ENCODE peak calls at places on chromosomes 7 and 10, in ten cellular contexts. R, Q, J, M, A, U, Z, E, W and F are unnamed samples.
A peak's percentile ranks its signal among the peaks of the same experiment; 100 is the strongest.

GRCh38 chr10:133335238-133336122 is 1.2 kb downstream of the CALY start:
- DNase-seq in J (peak; percentile 63), A (peak; percentile 70), E (peak; percentile 85), U (peak; percentile 56), R (peak; percentile 33), Q (peak; percentile 87), Z (no peak), M (peak; percentile 81), W (no peak), F (peak; percentile 13)

GRCh38 chr7:23260371-23260770 is 13.8 kb downstream of the GPNMB start:
- DNase-seq in A (no peak), J (no peak), W (no peak), Z (no peak), U (no peak), E (no peak), M (no peak), R (no peak), Q (no peak), F (no peak)

GRCh38 chr7:97001221-97001620 is 4.1 kb upstream of the DLX6 start:
- DNase-seq in U (no peak), Q (no peak), M (peak; percentile 42), E (no peak), W (no peak), A (no peak), R (no peak), J (no peak), Z (no peak), F (no peak)

GRCh38 chr7:128034830-128035229 is 3.6 kb upstream of the LRRC4 start:
- DNase-seq in E (no peak), Q (no peak), Z (no peak), A (no peak), J (no peak), U (no peak), W (no peak), R (no peak), M (no peak), F (no peak)

GRCh38 chr10:96614515-96614914 is 27.7 kb upstream of the TM9SF3 start:
- DNase-seq in Q (no peak), W (no peak), A (peak; percentile 66), M (no peak), E (no peak), R (peak; percentile 74), J (peak; percentile 16), Z (no peak), U (no peak), F (peak; percentile 65)

GRCh38 chr10:458466-458865 is 231.0 kb downstream of the DIP2C start:
- DNase-seq in W (no peak), U (no peak), Z (no peak), M (no peak), J (no peak), A (no peak), R (no peak), Q (no peak), E (peak; percentile 59), F (no peak)

GRCh38 chr10:30897045-30897444 is 134.6 kb downstream of the ZNF438 start:
- DNase-seq in J (no peak), W (no peak), Z (no peak), U (no peak), E (no peak), R (no peak), M (no peak), Q (no peak), A (no peak), F (no peak)

GRCh38 chr7:21256310-21256877 is 171.5 kb upstream of the SP4 start:
- DNase-seq in W (no peak), R (no peak), A (peak; percentile 10), Q (no peak), E (no peak), M (peak; percentile 58), Z (no peak), J (peak; percentile 6), U (no peak), F (peak; percentile 8)

GRCh38 chr10:2978111-2978510 is 89.2 kb upstream of the PFKP start:
- DNase-seq in A (no peak), E (no peak), J (peak; percentile 62), M (peak; percentile 77), U (no peak), R (no peak), Z (no peak), Q (no peak), W (no peak), F (peak; percentile 38)

GRCh38 chr10:2980791-2981360 is 86.5 kb upstream of the PFKP start:
- DNase-seq in W (no peak), Z (no peak), A (no peak), R (no peak), E (no peak), J (no peak), M (no peak), Q (no peak), U (no peak), F (peak; percentile 17)

GRCh38 chr10:2980116-2980515 is 87.2 kb upstream of the PFKP start:
- DNase-seq in J (no peak), A (no peak), M (no peak), U (no peak), W (no peak), Z (no peak), R (no peak), Q (no peak), E (no peak), F (no peak)

GRCh38 chr10:2978574-2979266 is 88.6 kb upstream of the PFKP start:
- DNase-seq in A (no peak), W (no peak), Q (no peak), U (no peak), Z (no peak), M (no peak), E (no peak), J (no peak), R (no peak), F (no peak)

DNA sequence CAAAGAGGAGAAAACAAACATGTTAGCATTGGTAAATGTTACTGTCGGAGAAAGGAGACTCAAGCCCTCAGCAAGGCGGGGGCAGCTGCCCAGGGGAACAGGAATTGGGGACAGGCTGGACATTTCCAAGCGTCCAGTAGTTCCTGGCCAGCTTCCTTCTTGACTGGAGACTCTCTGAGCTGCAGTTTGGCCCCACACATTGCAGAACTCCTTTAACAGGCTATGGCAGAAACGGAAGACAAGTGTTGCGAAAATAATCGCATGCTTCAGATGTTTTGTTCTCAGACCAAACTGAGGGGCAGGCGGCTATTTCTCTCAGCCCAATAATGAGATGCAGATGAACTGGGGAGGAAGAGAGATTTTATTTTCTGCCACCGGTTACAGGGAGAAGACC is 88.1 kb upstream of the PFKP start:
- DNase-seq in M (no peak), A (peak; percentile 21), E (no peak), W (no peak), J (no peak), Z (no peak), R (no peak), Q (no peak), U (no peak), F (no peak)
- H3K4me3 ChIP-seq in M (no peak overlapping the region), A (no peak overlapping the region), E (no peak overlapping the region), W (no peak overlapping the region), J (no peak overlapping the region), Z (no peak overlapping the region), R (no peak overlapping the region), Q (no peak overlapping the region), U (no peak overlapping the region), F (no peak overlapping the region)

DNA sequence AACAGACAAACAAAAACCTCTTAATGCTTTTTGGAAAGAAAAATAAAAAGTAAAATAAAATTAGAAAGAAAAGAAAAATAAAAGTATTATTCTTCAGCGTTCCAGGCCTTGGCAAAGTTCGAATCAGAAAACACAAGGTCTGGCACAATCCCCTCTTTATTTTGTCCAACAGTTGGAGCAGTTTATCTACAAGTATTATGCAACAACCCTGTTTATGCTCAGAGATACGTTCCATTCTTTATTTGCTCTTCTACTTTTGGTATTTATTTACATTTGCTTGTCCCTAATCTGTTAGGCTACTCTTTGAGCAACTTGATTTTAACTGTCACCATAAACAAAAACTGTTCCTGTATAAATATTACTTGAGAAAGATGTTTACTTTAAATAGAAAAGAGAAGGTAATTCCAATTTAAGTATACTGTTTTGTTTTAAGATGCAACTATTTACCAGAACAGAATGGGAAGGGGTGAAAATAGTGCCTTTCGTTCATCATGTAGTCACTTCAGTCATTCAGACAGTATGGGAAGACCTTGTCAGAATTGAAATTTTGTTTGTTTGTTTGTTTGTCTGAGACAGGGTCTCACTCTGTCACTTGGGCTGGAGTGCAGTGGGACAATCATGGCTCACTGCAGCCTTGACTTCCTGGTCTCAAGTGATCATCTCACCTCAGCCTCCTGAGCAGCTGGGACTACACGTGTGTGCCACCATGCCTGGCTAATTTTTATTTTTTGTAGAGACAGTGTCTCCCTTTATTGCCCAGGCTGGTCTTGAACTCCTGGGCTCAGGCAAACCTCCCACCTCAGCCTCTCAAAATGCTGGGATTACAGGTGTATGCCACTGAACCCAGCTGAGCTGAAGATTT is 5.7 kb downstream of the PDK4 start:
- DNase-seq in W (no peak), Z (no peak), M (no peak), A (no peak), E (no peak), R (no peak), U (no peak), J (no peak), Q (no peak), F (no peak)
- H3K4me3 ChIP-seq in W (no peak overlapping the region), Z (peak overlapping the region; percentile 74), M (no peak overlapping the region), A (no peak overlapping the region), E (peak overlapping the region; percentile 76), R (no peak overlapping the region), U (no peak overlapping the region), J (no peak overlapping the region), Q (no peak overlapping the region), F (no peak overlapping the region)

GRCh38 chr10:79266543-79267312 is 80.5 kb upstream of the PPIF start:
- DNase-seq in U (no peak), M (no peak), J (no peak), R (peak; percentile 70), Q (peak; percentile 92), E (no peak), W (no peak), A (peak; percentile 63), Z (no peak), F (peak; percentile 76)

GRCh38 chr10:79268100-79268670 is 79.1 kb upstream of the PPIF start:
- DNase-seq in E (no peak), U (no peak), R (no peak), Z (no peak), J (no peak), W (no peak), A (no peak), M (no peak), Q (no peak), F (no peak)

GRCh38 chr10:79267449-79267848 is 79.8 kb upstream of the PPIF start:
- DNase-seq in J (no peak), W (no peak), Z (no peak), E (no peak), U (no peak), M (no peak), R (no peak), Q (no peak), A (no peak), F (no peak)

GRCh38 chr10:79264942-79265341 is 82.3 kb upstream of the PPIF start:
- DNase-seq in E (no peak), W (peak; percentile 64), J (no peak), Q (no peak), A (no peak), Z (no peak), U (no peak), R (no peak), M (no peak), F (no peak)

DNA sequence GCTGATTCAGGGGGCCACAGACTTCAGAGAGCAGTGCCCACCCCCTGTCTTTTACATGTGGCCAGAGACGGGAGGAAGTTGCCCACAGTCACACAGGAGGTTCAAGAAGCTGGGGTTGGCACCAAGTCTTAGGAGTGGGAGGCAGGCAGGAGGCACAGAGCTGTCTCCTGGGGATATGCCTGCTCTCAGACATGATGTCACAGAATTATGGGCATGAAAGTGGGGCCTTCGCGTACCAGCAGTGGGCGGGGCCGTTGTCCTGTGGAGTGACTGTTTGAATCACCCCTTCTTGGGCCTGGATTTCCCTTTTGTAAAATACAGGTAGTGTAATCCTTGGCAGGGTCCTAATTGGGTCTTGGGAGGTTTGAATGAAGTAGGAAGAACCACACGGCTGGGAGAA is 81.2 kb upstream of the PPIF start:
- DNase-seq in U (no peak), M (no peak), Z (no peak), J (no peak), W (no peak), A (no peak), Q (peak; percentile 88), E (no peak), R (no peak), F (no peak)
- H3K4me3 ChIP-seq in U (no peak overlapping the region), M (no peak overlapping the region), Z (no peak overlapping the region), J (no peak overlapping the region), W (no peak overlapping the region), A (no peak overlapping the region), Q (no peak overlapping the region), E (no peak overlapping the region), R (no peak overlapping the region), F (no peak overlapping the region)

DNA sequence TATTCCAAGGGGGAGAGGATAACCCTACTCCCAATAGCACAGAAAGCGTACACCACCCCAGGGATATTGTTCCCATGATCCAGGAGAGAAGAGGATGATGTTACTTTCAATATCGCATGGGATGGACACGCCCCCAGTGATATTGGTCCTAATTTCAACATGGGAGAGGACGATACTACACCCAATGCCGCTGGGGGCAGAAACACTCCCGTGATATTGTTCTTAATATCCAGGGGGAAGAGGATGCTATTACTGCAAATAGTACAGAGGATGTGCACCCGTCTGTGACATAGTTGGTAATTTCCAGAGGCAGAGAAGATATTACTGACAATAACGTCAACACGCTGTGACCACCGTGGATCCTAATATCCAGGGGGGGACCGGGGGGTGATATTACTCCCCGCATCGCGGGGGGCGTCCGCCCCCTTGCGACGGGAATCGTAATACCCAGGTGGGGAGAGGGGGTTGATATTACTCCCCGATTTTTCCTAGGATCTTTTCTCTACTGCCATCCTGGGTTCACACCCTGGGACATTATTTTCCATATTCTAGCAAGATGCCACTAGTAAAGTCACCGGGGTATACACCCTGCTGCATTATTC is 16.6 kb downstream of the MEIG1 start:
- DNase-seq in E (no peak), M (peak; percentile 11), U (no peak), J (no peak), R (no peak), Q (no peak), A (no peak), W (no peak), Z (no peak), F (no peak)
- H3K4me3 ChIP-seq in E (no peak overlapping the region), M (no peak overlapping the region), U (no peak overlapping the region), J (peak overlapping the region; percentile 43), R (no peak overlapping the region), Q (no peak overlapping the region), A (no peak overlapping the region), W (no peak overlapping the region), Z (no peak overlapping the region), F (no peak overlapping the region)